ENCODE peak calls at places on chromosomes 4 and X, in six cellular contexts. F is GM12878, V is HepG2, T is K562, E is SK-N-SH, L is H1. K is an unnamed sample.
A peak's percentile ranks its signal among the peaks of the same experiment; 100 is the strongest.

GRCh38 chr4:159127745-159128518 is 25.1 kb downstream of the RAPGEF2 start:
- DNase-seq in F (no peak), V (no peak), T (no peak), E (no peak), L (no peak), K (no peak)

GRCh38 chr4:148874331-148874730 is 432.1 kb upstream of the NR3C2 start:
- DNase-seq in F (no peak), V (no peak), T (no peak), E (no peak), L (no peak), K (no peak)

GRCh38 chr4:150570123-150570522 is 11.8 kb upstream of the MAB21L2 start:
- DNase-seq in F (no peak), V (no peak), T (no peak), E (no peak), L (no peak), K (no peak)

GRCh38 chr4:132557660-132558059 is 591.4 kb upstream of the PCDH10 start:
- DNase-seq in F (no peak), V (no peak), T (no peak), E (no peak), L (no peak), K (no peak)

GRCh38 chr4:108080752-108081151 is 88.0 kb downstream of the LEF1 start:
- DNase-seq in F (no peak), V (no peak), T (no peak), E (no peak), L (no peak), K (no peak)

GRCh38 chr4:8033067-8033755 is 93.5 kb upstream of the AFAP1 start:
- DNase-seq in F (no peak), V (no peak), T (no peak), E (no peak), L (no peak), K (no peak)

GRCh38 chrX:130772313-130773140 is 130.5 kb downstream of the ENOX2 start:
- DNase-seq in F (no peak), V (peak; percentile 0), T (no peak), E (peak; percentile 19), L (no peak), K (no peak)

GRCh38 chr4:165288639-165289428 is 38.6 kb upstream of the MSMO1 start:
- DNase-seq in F (no peak), V (peak; percentile 24), T (no peak), E (no peak), L (no peak), K (no peak)

GRCh38 chrX:1150569-1151347 is 61.7 kb downstream of the CRLF2 start:
- DNase-seq in F (no peak), V (no peak), T (no peak), E (no peak), L (no peak), K (no peak)

GRCh38 chr4:127309360-127310095 is 323.2 kb upstream of the INTU start:
- DNase-seq in F (no peak), V (no peak), T (no peak), E (no peak), L (no peak), K (no peak)

GRCh38 chrX:63750846-63751245 is 34.2 kb downstream of the ARHGEF9 start:
- DNase-seq in F (no peak), V (no peak), T (no peak), E (no peak), L (no peak), K (no peak)

GRCh38 chr4:146637853-146638800 is 566 bp upstream of the POU4F2 start:
- DNase-seq in F (no peak), V (no peak), T (no peak), E (peak; percentile 66), L (no peak), K (no peak)

GRCh38 chr4:157220026-157220881 is at the start of gene GRIA2:
- DNase-seq in F (no peak), V (peak; percentile 1), T (peak; percentile 8), E (peak; percentile 89), L (no peak), K (peak; percentile 14)
- TF ChIP-seq GABPA in F (no peak), V (no peak), T (no peak), E (no peak), L (no peak), K (no peak)

GRCh38 chr4:921830-922331 is 10.2 kb downstream of the GAK start:
- DNase-seq in F (peak; percentile 83), V (no peak), T (no peak), E (peak; percentile 2), L (no peak), K (no peak)
- H3K27ac ChIP-seq in F (peak overlapping the region; percentile 79), V (no peak overlapping the region), T (no peak overlapping the region), E (no peak overlapping the region), L (no peak overlapping the region), K (no peak overlapping the region)

GRCh38 chrX:49912086-49912485 is 10.3 kb upstream of the CLCN5 start:
- DNase-seq in F (no peak), V (peak; percentile 23), T (no peak), E (no peak), L (no peak), K (no peak)
- TF ChIP-seq GABPA in F (no peak), V (no peak), T (no peak), E (no peak), L (no peak), K (no peak)

DNA sequence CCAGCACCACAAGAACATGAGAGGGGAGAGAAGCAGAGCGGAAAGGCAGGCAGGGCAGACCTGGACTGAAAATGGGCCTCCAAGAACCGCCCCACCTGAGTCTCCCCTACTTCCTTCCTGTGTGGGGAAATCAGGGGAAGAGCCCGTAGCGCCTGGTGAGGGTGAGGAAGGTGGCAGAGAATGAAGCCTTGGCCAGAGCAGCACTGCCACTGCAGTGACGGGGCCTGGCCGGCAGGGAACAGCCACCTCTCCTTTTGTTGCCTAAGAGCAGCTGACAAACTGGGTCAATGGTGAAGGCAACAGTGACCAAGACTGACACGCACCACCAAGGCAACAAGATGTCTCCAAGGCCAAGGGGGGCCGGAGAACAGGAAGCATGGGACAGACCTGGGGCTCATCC is 58.4 kb upstream of the CBR4 start:
- DNase-seq in F (no peak), V (peak; percentile 39), T (no peak), E (no peak), L (no peak), K (peak; percentile 25)
- H3K27ac ChIP-seq in F (no peak overlapping the region), V (no peak overlapping the region), T (no peak overlapping the region), E (no peak overlapping the region), L (no peak overlapping the region), K (no peak overlapping the region)

DNA sequence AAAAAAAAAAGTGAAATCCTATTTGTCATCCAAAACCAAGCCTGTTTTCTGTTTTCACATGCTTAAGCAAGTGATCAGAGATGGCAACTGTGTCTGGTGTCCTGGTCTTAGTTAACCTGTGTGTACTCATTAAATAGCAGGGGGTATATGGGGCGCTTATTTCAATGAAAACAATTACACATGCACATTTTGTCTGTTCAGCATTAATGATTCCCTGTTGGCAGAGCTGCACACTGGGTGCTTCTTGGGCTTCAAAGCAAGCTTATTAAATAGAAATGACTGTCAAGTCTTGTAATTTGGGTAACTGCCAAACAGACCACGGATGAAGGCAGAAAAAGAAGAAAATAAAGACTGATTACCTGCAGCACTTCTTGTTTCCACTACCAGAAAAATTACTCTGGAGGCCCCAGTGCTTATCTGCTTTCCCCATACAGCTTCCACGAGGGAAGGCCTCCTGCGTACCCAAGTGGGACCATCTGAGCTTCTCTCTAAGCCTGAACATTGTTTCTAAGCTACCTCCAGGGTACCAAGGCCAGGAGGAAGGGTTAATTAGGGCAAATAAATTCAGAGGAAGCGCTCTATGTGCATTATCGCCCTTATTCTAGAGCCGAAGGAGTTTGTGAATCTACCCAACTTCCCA is 107.2 kb upstream of the TBL1X start:
- DNase-seq in F (no peak), V (no peak), T (no peak), E (no peak), L (no peak), K (no peak)
- TF ChIP-seq GABPA in F (no peak), V (no peak), T (no peak), E (no peak), L (no peak), K (no peak)

GRCh38 chr4:123876640-123877039 is 480.0 kb downstream of the SPRY1 start:
- DNase-seq in F (no peak), V (no peak), T (no peak), E (no peak), L (no peak), K (no peak)
- H3K27ac ChIP-seq in F (no peak overlapping the region), V (no peak overlapping the region), T (no peak overlapping the region), E (no peak overlapping the region), L (no peak overlapping the region), K (no peak overlapping the region)

GRCh38 chrX:9842541-9842940 is 56.3 kb downstream of the SHROOM2 start:
- DNase-seq in F (no peak), V (no peak), T (no peak), E (no peak), L (no peak), K (no peak)
- TF ChIP-seq GABPA in F (no peak), V (no peak), T (no peak), E (no peak), L (no peak), K (no peak)

GRCh38 chr4:183107891-183108459 is 8.9 kb downstream of the WWC2 start:
- DNase-seq in F (no peak), V (no peak), T (no peak), E (no peak), L (no peak), K (no peak)

GRCh38 chr4:183105092-183105491 is 6.0 kb downstream of the WWC2 start:
- DNase-seq in F (no peak), V (no peak), T (no peak), E (no peak), L (no peak), K (no peak)

GRCh38 chr4:183110244-183110643 is 11.2 kb downstream of the WWC2 start:
- DNase-seq in F (no peak), V (no peak), T (no peak), E (no peak), L (no peak), K (no peak)

GRCh38 chr4:183111452-183111885 is 12.4 kb downstream of the WWC2 start:
- DNase-seq in F (no peak), V (peak; percentile 81), T (no peak), E (no peak), L (no peak), K (no peak)

DNA sequence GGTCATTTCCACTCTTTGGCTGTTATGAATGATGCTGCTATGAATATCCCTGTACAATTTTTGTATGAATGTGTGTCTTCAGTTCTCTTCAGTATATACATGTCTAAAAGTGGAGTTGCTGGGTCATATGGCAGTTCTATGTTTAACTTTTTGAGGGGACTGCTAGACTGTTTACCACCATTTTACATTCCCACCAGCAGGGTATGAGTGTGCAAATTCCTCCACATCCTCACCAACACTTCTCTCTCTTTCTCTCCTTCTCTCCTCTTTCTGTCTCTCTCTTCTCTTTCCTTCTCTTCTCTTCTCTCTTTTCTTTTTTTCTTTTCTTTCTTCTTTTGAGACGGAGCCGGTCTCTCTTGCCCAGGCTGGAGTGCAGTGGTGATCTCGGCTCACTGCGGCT is 7.8 kb downstream of the WWC2 start:
- DNase-seq in F (no peak), V (peak; percentile 32), T (no peak), E (no peak), L (no peak), K (no peak)
- H3K27ac ChIP-seq in F (no peak overlapping the region), V (peak overlapping the region; percentile 10), T (no peak overlapping the region), E (no peak overlapping the region), L (no peak overlapping the region), K (no peak overlapping the region)